ENCODE peak calls at places on chromosome 21, in seven cellular contexts. T, A, Y, K, V, D and R are unnamed samples.

GRCh38 chr21:37153193-37153934 is 80.3 kb downstream of the TTC3 start:
- DNase-seq in T (peak; percentile 36), A (no peak), Y (no peak), K (no peak), V (no peak), D (no peak), R (no peak)

GRCh38 chr21:36749935-36750578 is 51.1 kb downstream of the SIM2 start:
- DNase-seq in T (no peak), A (no peak), Y (peak; percentile 66), K (no peak), V (no peak), D (no peak), R (no peak)

GRCh38 chr21:38266732-38267131 is 9.9 kb downstream of the KCNJ15 start:
- DNase-seq in T (no peak), A (no peak), Y (no peak), K (no peak), V (no peak), D (no peak), R (no peak)

GRCh38 chr21:36615274-36615964 is 83.5 kb upstream of the SIM2 start:
- DNase-seq in T (peak; percentile 40), A (no peak), Y (peak; percentile 60), K (peak; percentile 12), V (peak; percentile 18), D (no peak), R (peak; percentile 24)

GRCh38 chr21:37228003-37228400 is 39.1 kb downstream of the VPS26C start:
- DNase-seq in T (no peak), A (no peak), Y (peak; percentile 11), K (no peak), V (no peak), D (no peak), R (no peak)

GRCh38 chr21:37593015-37593414 is 226.4 kb downstream of the DYRK1A start:
- DNase-seq in T (no peak), A (no peak), Y (peak; percentile 90), K (no peak), V (no peak), D (no peak), R (no peak)

GRCh38 chr21:34352556-34352955 is 11.2 kb upstream of the KCNE2 start:
- DNase-seq in T (no peak), A (no peak), Y (no peak), K (no peak), V (no peak), D (no peak), R (no peak)

GRCh38 chr21:25133939-25134338 is 473.3 kb downstream of the MRPL39 start:
- DNase-seq in T (no peak), A (no peak), Y (no peak), K (no peak), V (no peak), D (no peak), R (no peak)

GRCh38 chr21:33938381-33938780 is 22.8 kb upstream of the ATP5PO start:
- DNase-seq in T (no peak), A (no peak), Y (no peak), K (no peak), V (no peak), D (no peak), R (no peak)

GRCh38 chr21:45018131-45019075 is 56.0 kb upstream of the ADARB1 start:
- DNase-seq in T (no peak), A (peak; percentile 81), Y (no peak), K (no peak), V (no peak), D (no peak), R (no peak)

GRCh38 chr21:33207471-33208149 is 22.1 kb upstream of the IFNAR2 start:
- DNase-seq in T (no peak), A (no peak), Y (peak; percentile 13), K (no peak), V (no peak), D (no peak), R (no peak)

GRCh38 chr21:44920694-44921604 is at the start of gene ITGB2:
- DNase-seq in T (no peak), A (no peak), Y (no peak), K (no peak), V (no peak), D (no peak), R (no peak)

GRCh38 chr21:16308269-16308668 is 578.5 kb downstream of the USP25 start:
- DNase-seq in T (no peak), A (no peak), Y (no peak), K (no peak), V (no peak), D (no peak), R (no peak)

GRCh38 chr21:26199471-26199870 is 28.9 kb upstream of the APP start:
- DNase-seq in T (no peak), A (no peak), Y (no peak), K (no peak), V (no peak), D (no peak), R (no peak)

GRCh38 chr21:29072873-29073221 is 601 bp downstream of the CCT8 start:
- DNase-seq in T (peak; percentile 25), A (peak; percentile 26), Y (no peak), K (peak; percentile 55), V (no peak), D (no peak), R (peak; percentile 25)

GRCh38 chr21:27759091-27759659 is 792.3 kb upstream of the ADAMTS5 start:
- DNase-seq in T (no peak), A (no peak), Y (peak; percentile 55), K (no peak), V (no peak), D (no peak), R (peak; percentile 2)

GRCh38 chr21:15616864-15617574 is 112.8 kb upstream of the USP25 start:
- DNase-seq in T (no peak), A (no peak), Y (no peak), K (no peak), V (no peak), D (no peak), R (no peak)

GRCh38 chr21:37063433-37063832 is 9.4 kb downstream of the PIGP start:
- DNase-seq in T (no peak), A (peak; percentile 62), Y (no peak), K (no peak), V (no peak), D (no peak), R (no peak)

GRCh38 chr21:26391166-26391565 is 181.9 kb downstream of the CYYR1 start:
- DNase-seq in T (no peak), A (no peak), Y (no peak), K (no peak), V (no peak), D (no peak), R (peak; percentile 59)

GRCh38 chr21:26117972-26118367 is 52.6 kb downstream of the APP start:
- DNase-seq in T (no peak), A (no peak), Y (no peak), K (no peak), V (no peak), D (no peak), R (no peak)

DNA sequence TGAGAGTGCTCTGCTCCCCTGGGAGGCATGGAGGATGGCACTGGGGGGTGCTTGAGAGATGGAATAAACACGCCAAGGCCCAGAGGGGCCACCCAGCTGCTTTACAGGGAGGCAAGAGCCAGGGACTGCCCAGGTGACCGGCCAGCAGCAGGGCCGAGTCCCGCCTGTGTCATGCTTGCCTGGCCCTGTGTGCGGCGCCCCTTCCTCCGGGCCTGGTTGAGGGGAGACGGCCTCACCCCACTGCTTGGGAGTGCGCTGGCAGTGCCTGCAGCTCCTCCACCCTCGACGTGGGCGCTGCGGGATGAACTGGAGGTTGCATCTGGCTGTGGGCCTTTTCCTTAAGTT is 33.1 kb upstream of the COL6A2 start:
- DNase-seq in T (no peak), A (no peak), Y (no peak), K (no peak), V (no peak), D (no peak), R (no peak)
- TF ChIP-seq JUND in T (no peak), A (no peak), Y (no peak), K (no peak), V (no peak), D (no peak), R (no peak)

DNA sequence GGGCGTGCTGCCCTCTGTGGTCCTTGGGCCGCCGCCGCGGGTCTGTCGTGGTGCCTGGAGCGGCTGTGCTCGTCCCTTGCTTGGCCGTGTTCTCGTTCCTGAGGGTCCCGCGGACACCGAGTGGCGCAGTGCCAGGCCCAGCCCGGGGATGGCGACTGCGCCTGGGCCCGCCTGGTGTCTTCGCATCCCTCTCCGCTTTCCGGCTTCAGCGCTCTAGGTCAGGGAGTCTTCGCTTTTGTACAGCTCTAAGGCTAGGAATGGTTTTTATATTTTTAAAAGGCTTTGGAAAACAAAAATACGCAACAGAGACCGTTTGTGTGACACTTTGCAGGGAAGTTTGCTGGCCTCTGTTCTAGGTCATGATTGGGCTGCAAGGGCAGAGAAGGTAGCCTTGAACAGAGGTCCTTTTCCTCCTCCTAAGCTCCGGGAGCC is 657 bp downstream of the SOD1 start:
- DNase-seq in T (no peak), A (no peak), Y (no peak), K (no peak), V (no peak), D (no peak), R (peak; percentile 31)
- TF ChIP-seq JUND in T (no peak), A (no peak), Y (no peak), K (no peak), V (no peak), D (no peak), R (no peak)

GRCh38 chr21:46538262-46538661 is 66.6 kb downstream of the S100B start:
- DNase-seq in T (no peak), A (no peak), Y (no peak), K (no peak), V (no peak), D (no peak), R (no peak)
- TF ChIP-seq JUND in T (no peak), A (no peak), Y (no peak), K (no peak), V (no peak), D (no peak), R (no peak)

GRCh38 chr21:42218836-42219605 is at the start of gene ABCG1:
- DNase-seq in T (no peak), A (peak; percentile 89), Y (peak; percentile 84), K (no peak), V (no peak), D (no peak), R (peak; percentile 96)

GRCh38 chr21:42220138-42220701 is 1.3 kb downstream of the ABCG1 start:
- DNase-seq in T (peak; percentile 39), A (peak; percentile 79), Y (peak; percentile 76), K (peak; percentile 25), V (no peak), D (no peak), R (peak; percentile 81)

GRCh38 chr21:42221581-42222345 is 2.8 kb downstream of the ABCG1 start:
- DNase-seq in T (no peak), A (no peak), Y (no peak), K (no peak), V (no peak), D (no peak), R (no peak)

GRCh38 chr21:42222386-42222785 is 3.4 kb downstream of the ABCG1 start:
- DNase-seq in T (no peak), A (no peak), Y (no peak), K (no peak), V (no peak), D (no peak), R (no peak)

DNA sequence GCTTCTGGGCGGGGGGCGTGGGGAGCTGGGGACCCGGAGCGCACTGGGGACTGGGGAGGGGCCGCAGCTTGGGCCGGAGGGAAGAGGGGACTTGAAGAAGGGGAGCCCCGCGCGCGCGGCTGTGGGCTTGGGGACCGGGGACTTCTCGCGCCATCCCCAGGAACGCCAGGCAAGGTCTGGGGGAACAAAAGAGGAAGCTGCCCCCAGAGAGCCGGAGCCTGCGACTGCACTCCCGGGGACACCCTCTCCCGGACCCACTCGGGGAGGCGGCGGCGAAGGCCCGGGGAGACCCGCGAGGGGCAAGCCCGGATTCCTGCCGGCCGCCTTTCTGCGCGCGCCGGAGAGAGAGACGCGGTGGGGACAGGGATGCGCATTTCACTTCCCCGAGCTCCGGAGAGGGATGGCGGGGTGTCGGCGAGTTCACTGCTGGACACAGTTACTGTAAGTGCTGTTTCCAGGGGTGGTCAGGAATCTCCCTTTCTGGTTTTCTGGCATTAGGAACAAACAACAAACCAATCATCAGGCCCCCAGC is 732 bp downstream of the ABCG1 start:
- DNase-seq in T (no peak), A (peak; percentile 76), Y (peak; percentile 64), K (no peak), V (no peak), D (no peak), R (no peak)
- TF ChIP-seq JUND in T (no peak), A (no peak), Y (no peak), K (no peak), V (no peak), D (no peak), R (no peak)